ENCODE peak calls at places on chromosomes 7 and 10, in six cellular contexts. One of them, this sample, is unnamed.

GRCh38 chr7:42117201-42117600 is 119.8 kb downstream of the GLI3 start:
- DNase-seq in AG20443: no peak
- DNase-seq in hippocampal formation: no peak
- DNase-seq in transverse colon: no peak
- DNase-seq in fibroblast of the conjunctiva: no peak
- DNase-seq in activated CD8-positive, alpha-beta memory T cell treated with anti-CD3 and anti-CD28 coated beads for 48 hours: no peak
- DNase-seq in this sample: no peak

GRCh38 chr10:109784236-109784635 is 139.1 kb downstream of the XPNPEP1 start:
- DNase-seq in AG20443: peak
- DNase-seq in hippocampal formation: no peak
- DNase-seq in transverse colon: no peak
- DNase-seq in fibroblast of the conjunctiva: no peak
- DNase-seq in activated CD8-positive, alpha-beta memory T cell treated with anti-CD3 and anti-CD28 coated beads for 48 hours: no peak
- DNase-seq in this sample: no peak

GRCh38 chr7:129370812-129371211 is 63.4 kb upstream of the STRIP2 start:
- DNase-seq in AG20443: no peak
- DNase-seq in hippocampal formation: no peak
- DNase-seq in transverse colon: no peak
- DNase-seq in fibroblast of the conjunctiva: no peak
- DNase-seq in activated CD8-positive, alpha-beta memory T cell treated with anti-CD3 and anti-CD28 coated beads for 48 hours: no peak
- DNase-seq in this sample: no peak

GRCh38 chr7:18038391-18038790 is 10.7 kb upstream of the PRPS1L1 start:
- DNase-seq in AG20443: no peak
- DNase-seq in hippocampal formation: no peak
- DNase-seq in transverse colon: no peak
- DNase-seq in fibroblast of the conjunctiva: no peak
- DNase-seq in activated CD8-positive, alpha-beta memory T cell treated with anti-CD3 and anti-CD28 coated beads for 48 hours: no peak
- DNase-seq in this sample: no peak

GRCh38 chr10:83373659-83374058 is 765.6 kb upstream of the GHITM start:
- DNase-seq in AG20443: no peak
- DNase-seq in hippocampal formation: no peak
- DNase-seq in transverse colon: no peak
- DNase-seq in fibroblast of the conjunctiva: no peak
- DNase-seq in activated CD8-positive, alpha-beta memory T cell treated with anti-CD3 and anti-CD28 coated beads for 48 hours: no peak
- DNase-seq in this sample: no peak

GRCh38 chr10:110273474-110273873 is 31.2 kb downstream of the SMNDC1 start:
- DNase-seq in AG20443: peak
- DNase-seq in hippocampal formation: no peak
- DNase-seq in transverse colon: peak
- DNase-seq in fibroblast of the conjunctiva: peak
- DNase-seq in activated CD8-positive, alpha-beta memory T cell treated with anti-CD3 and anti-CD28 coated beads for 48 hours: no peak
- DNase-seq in this sample: peak

GRCh38 chr7:44288811-44289340 is 36.5 kb downstream of the CAMK2B start:
- DNase-seq in AG20443: no peak
- DNase-seq in hippocampal formation: no peak
- DNase-seq in transverse colon: peak
- DNase-seq in fibroblast of the conjunctiva: no peak
- DNase-seq in activated CD8-positive, alpha-beta memory T cell treated with anti-CD3 and anti-CD28 coated beads for 48 hours: no peak
- DNase-seq in this sample: no peak

GRCh38 chr7:69359003-69359555 is 239.2 kb upstream of the AUTS2 start:
- DNase-seq in AG20443: peak
- DNase-seq in hippocampal formation: no peak
- DNase-seq in transverse colon: no peak
- DNase-seq in fibroblast of the conjunctiva: no peak
- DNase-seq in activated CD8-positive, alpha-beta memory T cell treated with anti-CD3 and anti-CD28 coated beads for 48 hours: no peak
- DNase-seq in this sample: no peak

GRCh38 chr7:151235091-151235787 is 3.0 kb downstream of the CHPF2 start:
- DNase-seq in AG20443: no peak
- DNase-seq in hippocampal formation: no peak
- DNase-seq in transverse colon: no peak
- DNase-seq in fibroblast of the conjunctiva: no peak
- DNase-seq in activated CD8-positive, alpha-beta memory T cell treated with anti-CD3 and anti-CD28 coated beads for 48 hours: no peak
- DNase-seq in this sample: no peak

GRCh38 chr10:67943917-67944316 is 59.5 kb downstream of the SIRT1 start:
- DNase-seq in AG20443: no peak
- DNase-seq in hippocampal formation: no peak
- DNase-seq in transverse colon: no peak
- DNase-seq in fibroblast of the conjunctiva: no peak
- DNase-seq in activated CD8-positive, alpha-beta memory T cell treated with anti-CD3 and anti-CD28 coated beads for 48 hours: no peak
- DNase-seq in this sample: no peak

GRCh38 chr7:25857376-25858067 is 294.5 kb upstream of the NFE2L3 start:
- DNase-seq in AG20443: peak
- DNase-seq in hippocampal formation: no peak
- DNase-seq in transverse colon: peak
- DNase-seq in fibroblast of the conjunctiva: no peak
- DNase-seq in activated CD8-positive, alpha-beta memory T cell treated with anti-CD3 and anti-CD28 coated beads for 48 hours: no peak
- DNase-seq in this sample: no peak

GRCh38 chr10:109838592-109839244 is 84.6 kb downstream of the XPNPEP1 start:
- DNase-seq in AG20443: no peak
- DNase-seq in hippocampal formation: no peak
- DNase-seq in transverse colon: no peak
- DNase-seq in fibroblast of the conjunctiva: no peak
- DNase-seq in activated CD8-positive, alpha-beta memory T cell treated with anti-CD3 and anti-CD28 coated beads for 48 hours: no peak
- DNase-seq in this sample: no peak

GRCh38 chr7:28685660-28686417 is 272.3 kb downstream of the TRIL start:
- DNase-seq in AG20443: peak
- DNase-seq in hippocampal formation: peak
- DNase-seq in transverse colon: peak
- DNase-seq in fibroblast of the conjunctiva: peak
- DNase-seq in activated CD8-positive, alpha-beta memory T cell treated with anti-CD3 and anti-CD28 coated beads for 48 hours: no peak
- DNase-seq in this sample: no peak

GRCh38 chr7:38461887-38462286 is 169.3 kb downstream of the AMPH start:
- DNase-seq in AG20443: no peak
- DNase-seq in hippocampal formation: no peak
- DNase-seq in transverse colon: peak
- DNase-seq in fibroblast of the conjunctiva: no peak
- DNase-seq in activated CD8-positive, alpha-beta memory T cell treated with anti-CD3 and anti-CD28 coated beads for 48 hours: no peak
- DNase-seq in this sample: no peak

GRCh38 chr10:132536241-132536963 is 1.2 kb upstream of the INPP5A start:
- DNase-seq in AG20443: peak
- DNase-seq in hippocampal formation: no peak
- DNase-seq in transverse colon: peak
- DNase-seq in fibroblast of the conjunctiva: no peak
- DNase-seq in activated CD8-positive, alpha-beta memory T cell treated with anti-CD3 and anti-CD28 coated beads for 48 hours: no peak
- DNase-seq in this sample: no peak

GRCh38 chr10:23439452-23439919 is 611 bp downstream of the OTUD1 start:
- DNase-seq in AG20443: no peak
- DNase-seq in hippocampal formation: no peak
- DNase-seq in transverse colon: no peak
- DNase-seq in fibroblast of the conjunctiva: no peak
- DNase-seq in activated CD8-positive, alpha-beta memory T cell treated with anti-CD3 and anti-CD28 coated beads for 48 hours: no peak
- DNase-seq in this sample: no peak

GRCh38 chr10:133258066-133258817 is 18.4 kb downstream of the ADAM8 start:
- DNase-seq in AG20443: no peak
- DNase-seq in hippocampal formation: no peak
- DNase-seq in transverse colon: peak
- DNase-seq in fibroblast of the conjunctiva: no peak
- DNase-seq in activated CD8-positive, alpha-beta memory T cell treated with anti-CD3 and anti-CD28 coated beads for 48 hours: no peak
- DNase-seq in this sample: no peak